ENCODE peak calls at places on chromosomes 4 and X, in seven cellular contexts. S, D, U, O, A, C and I are unnamed samples.
A peak's percentile ranks its signal among the peaks of the same experiment; 100 is the strongest.

GRCh38 chr4:97984545-97985131 is 158.6 kb downstream of the STPG2 start:
- DNase-seq in S (no peak), D (no peak), U (no peak), O (no peak), A (no peak), C (no peak), I (peak; percentile 35)

GRCh38 chr4:80183196-80184052 is 13.9 kb upstream of the PRDM8 start:
- DNase-seq in S (no peak), D (no peak), U (peak; percentile 75), O (peak; percentile 36), A (peak; percentile 38), C (no peak), I (peak; percentile 18)

GRCh38 chr4:1209821-1210220 is 37.4 kb upstream of the SPON2 start:
- DNase-seq in S (no peak), D (peak; percentile 76), U (no peak), O (no peak), A (no peak), C (peak; percentile 81), I (no peak)

GRCh38 chr4:26836539-26836938 is 24.1 kb upstream of the STIM2 start:
- DNase-seq in S (no peak), D (no peak), U (no peak), O (no peak), A (no peak), C (no peak), I (peak; percentile 56)

GRCh38 chrX:106415276-106415895 is 196.4 kb upstream of the RADX start:
- DNase-seq in S (peak; percentile 1), D (no peak), U (peak; percentile 1), O (no peak), A (peak; percentile 0), C (no peak), I (peak; percentile 60)

GRCh38 chr4:4761128-4761991 is 98.1 kb upstream of the MSX1 start:
- DNase-seq in S (no peak), D (no peak), U (no peak), O (peak; percentile 79), A (no peak), C (peak; percentile 29), I (peak; percentile 90)

GRCh38 chr4:85512446-85513205 is 37.7 kb downstream of the ARHGAP24 start:
- DNase-seq in S (no peak), D (no peak), U (no peak), O (no peak), A (no peak), C (no peak), I (no peak)

GRCh38 chr4:54063737-54064316 is 578 bp downstream of the CHIC2 start:
- DNase-seq in S (no peak), D (peak; percentile 94), U (no peak), O (peak; percentile 36), A (peak; percentile 31), C (no peak), I (peak; percentile 62)

GRCh38 chr4:15702941-15703403 is at the start of gene BST1:
- DNase-seq in S (peak; percentile 16), D (peak; percentile 96), U (no peak), O (peak; percentile 55), A (peak; percentile 72), C (peak; percentile 55), I (no peak)

GRCh38 chr4:169385356-169385755 is 114.6 kb upstream of the SH3RF1 start:
- DNase-seq in S (no peak), D (no peak), U (no peak), O (no peak), A (peak; percentile 48), C (no peak), I (no peak)

GRCh38 chrX:9728271-9728670 is 37.4 kb downstream of the GPR143 start:
- DNase-seq in S (no peak), D (no peak), U (no peak), O (no peak), A (no peak), C (no peak), I (no peak)

GRCh38 chr4:20430555-20430954 is 178.8 kb downstream of the SLIT2 start:
- DNase-seq in S (peak; percentile 18), D (no peak), U (no peak), O (no peak), A (peak; percentile 36), C (no peak), I (peak; percentile 25)

GRCh38 chr4:186688150-186688943 is 35.3 kb downstream of the FAT1 start:
- DNase-seq in S (no peak), D (no peak), U (no peak), O (peak; percentile 84), A (no peak), C (no peak), I (peak; percentile 41)

GRCh38 chr4:88276952-88277710 is 7.2 kb downstream of the PPM1K start:
- DNase-seq in S (peak; percentile 22), D (no peak), U (no peak), O (no peak), A (peak; percentile 19), C (no peak), I (peak; percentile 81)

GRCh38 chr4:168942985-168943384 is 67.1 kb downstream of the CBR4 start:
- DNase-seq in S (no peak), D (no peak), U (no peak), O (peak; percentile 48), A (peak; percentile 26), C (no peak), I (peak; percentile 60)

GRCh38 chr4:87270144-87270543 is 49.7 kb upstream of the KLHL8 start:
- DNase-seq in S (peak; percentile 7), D (no peak), U (peak; percentile 2), O (peak; percentile 28), A (peak; percentile 17), C (peak; percentile 28), I (peak; percentile 67)

GRCh38 chr4:153572609-153573008 is 106.4 kb downstream of the TMEM131L start:
- DNase-seq in S (no peak), D (no peak), U (no peak), O (no peak), A (no peak), C (no peak), I (no peak)

GRCh38 chr4:28350485-28350884 is 1489.8 kb downstream of the STIM2 start:
- DNase-seq in S (peak; percentile 36), D (no peak), U (no peak), O (no peak), A (peak; percentile 21), C (no peak), I (no peak)

GRCh38 chr4:16977081-16977480 is 78.6 kb upstream of the LDB2 start:
- DNase-seq in S (no peak), D (no peak), U (no peak), O (no peak), A (no peak), C (no peak), I (no peak)

GRCh38 chrX:41001327-41001726 is 83.9 kb upstream of the USP9X start:
- DNase-seq in S (no peak), D (no peak), U (no peak), O (no peak), A (no peak), C (no peak), I (no peak)

GRCh38 chr4:120829113-120829831 is 93.3 kb downstream of the PRDM5 start:
- DNase-seq in S (no peak), D (no peak), U (no peak), O (no peak), A (no peak), C (no peak), I (no peak)

GRCh38 chr4:15755321-15755750 is 22.8 kb upstream of the CD38 start:
- DNase-seq in S (peak; percentile 76), D (no peak), U (no peak), O (no peak), A (peak; percentile 77), C (no peak), I (no peak)